ENCODE peak calls at places on chromosomes 16 and 17, in ten cellular contexts. O is cardiac muscle cell; W is tibial nerve; U is CD4-positive, CD25-positive, alpha-beta regulatory T cell; Y is lung; X is A549; I is spleen; J is tibial artery; H is body of pancreas; S is pancreas. B is an unnamed sample.

GRCh38 chr16:86765389-86766026 is 187.2 kb downstream of the FOXL1 start:
- DNase-seq in O (no peak), W (no peak), U (no peak), Y (no peak), X (no peak), I (peak), J (peak), H (no peak), S (no peak), B (no peak)

GRCh38 chr16:11886881-11887280 is 28.9 kb downstream of the GSPT1 start:
- DNase-seq in O (no peak), W (no peak), U (no peak), Y (no peak), X (no peak), I (no peak), J (no peak), H (no peak), S (no peak), B (no peak)

GRCh38 chr17:45663772-45664171 is 120.3 kb upstream of the CRHR1 start:
- DNase-seq in O (no peak), W (no peak), U (no peak), Y (no peak), X (no peak), I (no peak), J (peak), H (no peak), S (no peak), B (no peak)

GRCh38 chr17:77002103-77003045 is 134.2 kb downstream of the MGAT5B start:
- DNase-seq in O (no peak), W (no peak), U (no peak), Y (no peak), X (peak), I (no peak), J (no peak), H (no peak), S (no peak), B (no peak)

GRCh38 chr17:41392278-41392677 is 5.1 kb downstream of the KRT31 start:
- DNase-seq in O (no peak), W (no peak), U (no peak), Y (no peak), X (no peak), I (no peak), J (no peak), H (no peak), S (no peak), B (no peak)

GRCh38 chr16:2766430-2767139 is 10.5 kb downstream of the ELOB start:
- DNase-seq in O (no peak), W (no peak), U (no peak), Y (no peak), X (no peak), I (peak), J (no peak), H (no peak), S (no peak), B (no peak)

GRCh38 chr16:67814567-67814966 is 7.9 kb downstream of the TSNAXIP1 start:
- DNase-seq in O (no peak), W (no peak), U (no peak), Y (no peak), X (no peak), I (no peak), J (no peak), H (no peak), S (no peak), B (no peak)

GRCh38 chr16:89720520-89720858 is 209 bp downstream of the VPS9D1 start:
- DNase-seq in O (peak), W (no peak), U (no peak), Y (peak), X (no peak), I (peak), J (no peak), H (peak), S (peak), B (no peak)

DNA sequence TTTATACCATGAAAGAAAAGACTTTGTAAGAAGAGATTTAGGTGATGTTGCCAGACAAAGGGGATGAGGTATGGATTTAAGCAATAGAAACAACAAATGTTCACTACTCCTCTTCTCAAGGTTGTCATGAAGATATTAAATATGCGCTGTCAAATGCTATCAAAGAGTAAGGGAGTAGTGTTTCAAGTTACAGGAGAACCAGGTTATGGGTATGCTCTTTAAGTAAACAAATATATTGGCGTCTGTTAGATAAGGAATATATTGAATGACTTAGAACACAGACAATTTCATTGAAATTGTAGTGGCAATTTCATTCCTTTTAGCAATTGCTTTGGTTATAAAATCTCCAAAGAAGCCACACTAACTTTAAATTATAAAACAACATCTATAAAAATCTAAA is 229.0 kb downstream of the FTO start:
- DNase-seq in O (no peak), W (no peak), U (no peak), Y (no peak), X (no peak), I (no peak), J (no peak), H (no peak), S (no peak), B (no peak)
- H3K27ac ChIP-seq in O (peak), W (no peak), U (no peak), Y (no peak), X (no peak), I (no peak), J (no peak), H (no peak), S (no peak), B (no peak)

GRCh38 chr17:59734226-59734625 is 26.8 kb downstream of the VMP1 start:
- DNase-seq in O (no peak), W (no peak), U (no peak), Y (no peak), X (no peak), I (no peak), J (no peak), H (no peak), S (no peak), B (no peak)
- H3K27ac ChIP-seq in O (no peak), W (no peak), U (no peak), Y (no peak), X (no peak), I (no peak), J (no peak), H (no peak), S (no peak), B (no peak)

DNA sequence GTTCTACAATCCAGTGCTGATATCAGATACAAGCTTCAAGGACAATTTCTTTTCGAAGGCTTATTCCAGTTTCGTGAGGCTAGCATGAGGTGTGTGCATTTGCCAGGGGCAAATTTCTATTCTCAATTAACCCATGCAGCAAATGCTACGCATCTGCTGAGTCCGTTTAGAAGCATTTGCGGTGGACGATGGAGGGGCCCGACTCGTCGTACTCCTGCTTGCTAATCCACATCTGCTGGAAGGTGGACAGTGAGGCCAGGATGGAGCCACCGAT is 2.1 kb downstream of the ACTG1 start:
- DNase-seq in O (no peak), W (no peak), U (no peak), Y (no peak), X (no peak), I (no peak), J (no peak), H (no peak), S (no peak), B (no peak)
- H3K27ac ChIP-seq in O (peak), W (no peak), U (peak), Y (peak), X (peak), I (peak), J (peak), H (peak), S (peak), B (peak)

DNA sequence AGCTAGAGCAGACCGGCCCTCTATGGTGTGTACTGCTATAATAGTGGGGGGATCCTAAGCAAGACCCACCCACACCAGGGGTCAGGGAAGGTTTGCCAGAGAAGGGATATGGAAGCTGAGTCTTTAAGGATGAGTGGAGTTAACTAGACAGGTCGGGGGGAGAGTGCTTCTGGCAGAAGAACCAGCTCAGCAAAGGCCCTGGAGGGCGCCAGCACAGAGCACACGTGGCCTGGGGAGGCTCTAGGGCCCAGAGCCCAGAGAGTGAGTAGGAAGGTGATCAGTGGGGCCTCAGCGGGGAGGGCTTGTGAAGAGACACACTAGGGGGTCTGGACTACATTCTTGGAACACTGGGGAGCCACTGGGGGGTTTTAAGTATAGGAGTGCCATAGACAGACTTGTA is 21.1 kb downstream of the NGFR start:
- DNase-seq in O (no peak), W (no peak), U (no peak), Y (no peak), X (no peak), I (peak), J (peak), H (no peak), S (no peak), B (no peak)
- H3K27ac ChIP-seq in O (peak), W (peak), U (no peak), Y (peak), X (no peak), I (peak), J (peak), H (peak), S (peak), B (peak)

DNA sequence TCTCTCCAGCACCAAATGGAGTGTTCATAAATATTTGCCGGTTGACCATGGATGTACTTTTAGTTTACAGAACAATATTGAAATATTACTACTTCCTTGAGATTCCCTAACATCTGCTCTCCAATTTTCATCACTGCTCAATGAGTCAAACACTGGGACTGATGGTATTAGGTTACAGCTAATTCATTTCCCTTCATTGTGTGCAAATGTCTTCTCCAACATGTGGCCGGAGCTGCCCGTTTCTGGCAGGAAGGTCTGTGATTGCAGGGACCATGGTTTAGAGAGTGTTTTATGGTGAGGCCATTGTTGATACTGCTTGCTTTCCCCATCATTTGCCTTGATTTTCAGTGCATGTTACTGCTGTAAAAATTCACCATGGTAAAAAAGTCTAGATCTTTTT is 209.3 kb downstream of the HS3ST3B1 start:
- DNase-seq in O (no peak), W (no peak), U (no peak), Y (no peak), X (no peak), I (no peak), J (no peak), H (no peak), S (no peak), B (no peak)
- H3K27ac ChIP-seq in O (no peak), W (no peak), U (no peak), Y (no peak), X (no peak), I (no peak), J (no peak), H (no peak), S (no peak), B (no peak)

DNA sequence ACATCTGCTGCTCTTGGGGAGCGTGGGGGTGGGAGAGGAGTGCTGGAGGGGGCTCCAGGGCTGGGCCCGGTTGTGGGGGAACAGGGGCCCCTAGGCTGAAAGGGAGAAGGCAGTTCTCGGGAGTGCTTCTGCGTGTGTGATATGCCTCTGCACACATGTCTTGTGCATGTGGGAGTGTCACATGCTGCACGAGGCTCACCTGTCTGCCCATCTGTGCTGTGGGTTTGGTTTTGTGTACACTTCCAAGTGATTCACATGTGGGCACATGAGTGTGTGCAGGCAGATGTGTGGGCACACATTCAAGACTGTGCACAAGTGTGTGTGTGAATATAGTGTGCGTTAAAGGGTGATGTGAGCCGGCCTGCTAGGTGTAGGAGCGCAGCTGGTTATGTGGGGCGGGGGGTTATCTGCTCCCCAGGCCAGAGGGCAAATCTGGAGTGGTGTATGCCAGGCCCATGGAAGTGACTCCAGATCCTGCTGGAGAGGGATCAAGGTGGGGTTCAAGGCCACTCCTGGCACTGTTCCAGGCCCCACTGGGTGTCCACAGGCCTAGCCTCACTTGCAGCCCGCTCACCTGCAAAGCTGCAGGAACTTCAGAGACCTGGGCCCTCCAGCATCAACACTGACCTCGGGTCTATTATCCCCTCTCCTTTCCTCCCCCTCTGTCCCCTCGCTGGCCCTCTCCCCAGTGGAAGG is 3.8 kb upstream of the BAHCC1 start:
- DNase-seq in O (no peak), W (no peak), U (no peak), Y (no peak), X (no peak), I (no peak), J (no peak), H (no peak), S (no peak), B (peak)
- H3K27ac ChIP-seq in O (peak), W (peak), U (no peak), Y (peak), X (no peak), I (peak), J (peak), H (peak), S (peak), B (peak)

GRCh38 chr16:9012330-9012729 is 48.6 kb upstream of the USP7 start:
- DNase-seq in O (no peak), W (no peak), U (no peak), Y (no peak), X (no peak), I (no peak), J (no peak), H (no peak), S (no peak), B (no peak)
- H3K27ac ChIP-seq in O (no peak), W (no peak), U (no peak), Y (no peak), X (no peak), I (no peak), J (no peak), H (no peak), S (no peak), B (no peak)

GRCh38 chr16:21053595-21053994 is 97.1 kb downstream of the DNAH3 start:
- DNase-seq in O (no peak), W (no peak), U (no peak), Y (no peak), X (no peak), I (no peak), J (no peak), H (no peak), S (no peak), B (no peak)
- H3K27ac ChIP-seq in O (no peak), W (no peak), U (no peak), Y (no peak), X (no peak), I (no peak), J (no peak), H (no peak), S (no peak), B (no peak)